ENCODE peak calls at places on chromosome 20, in eight cellular contexts. X is dorsolateral prefrontal cortex, H is PC-3, N is neuronal stem cell, K is NCI-H69, Q is HuH-7, T is type B pancreatic cell, Y is astrocyte of the hippocampus. B is an unnamed sample.

GRCh38 chr20:2817891-2818595 is 1.9 kb downstream of the TMEM239 start:
- DNase-seq in K (no peak), Q (no peak), X (no peak), H (no peak), T (peak; percentile 34), Y (no peak), N (no peak), B (no peak)

GRCh38 chr20:56358070-56358469 is 704 bp upstream of the FAM210B start:
- DNase-seq in N (no peak), Q (no peak), H (peak; percentile 89), K (peak; percentile 2), Y (no peak), X (no peak), T (no peak), B (no peak)

GRCh38 chr20:53655909-53656652 is 62.4 kb upstream of the ZNF217 start:
- DNase-seq in X (no peak), T (no peak), K (no peak), N (no peak), H (peak; percentile 49), Q (no peak), Y (peak; percentile 50), B (no peak)

GRCh38 chr20:41643504-41643938 is 25.3 kb upstream of the CHD6 start:
- DNase-seq in Q (peak; percentile 31), N (no peak), H (peak; percentile 51), K (peak; percentile 55), X (peak; percentile 61), Y (peak; percentile 86), T (no peak), B (no peak)

GRCh38 chr20:4951299-4951698 is 50.0 kb downstream of the SLC23A2 start:
- DNase-seq in N (no peak), T (no peak), Y (peak; percentile 93), H (peak; percentile 78), K (no peak), X (peak; percentile 71), Q (no peak), B (no peak)

GRCh38 chr20:53582574-53583351 is 10.9 kb downstream of the ZNF217 start:
- DNase-seq in X (no peak), T (peak; percentile 22), N (no peak), Q (peak; percentile 47), Y (peak; percentile 86), H (peak; percentile 98), K (no peak), B (no peak)

GRCh38 chr20:9241232-9241692 is 172.4 kb downstream of the PLCB4 start:
- DNase-seq in Y (peak; percentile 94), H (peak; percentile 88), Q (no peak), T (no peak), N (no peak), K (peak; percentile 57), X (no peak), B (no peak)

GRCh38 chr20:37846573-37846972 is 56.4 kb upstream of the VSTM2L start:
- DNase-seq in Q (no peak), T (no peak), N (peak; percentile 24), X (no peak), Y (no peak), H (no peak), K (peak; percentile 93), B (no peak)

GRCh38 chr20:5309971-5310370 is 6.8 kb downstream of the PROKR2 start:
- DNase-seq in Y (no peak), H (peak; percentile 9), N (no peak), X (no peak), T (no peak), K (no peak), Q (no peak), B (no peak)

GRCh38 chr20:21820688-21821087 is 115.2 kb downstream of the PAX1 start:
- DNase-seq in Q (no peak), Y (no peak), T (no peak), N (no peak), K (peak; percentile 43), X (no peak), H (no peak), B (no peak)

GRCh38 chr20:46174469-46175126 is 56.5 kb downstream of the CD40 start:
- DNase-seq in H (peak; percentile 54), Y (peak; percentile 80), N (peak; percentile 70), X (no peak), K (no peak), Q (peak; percentile 92), T (peak; percentile 79), B (peak; percentile 66)

GRCh38 chr20:45039470-45039811 is 61.5 kb downstream of the KCNS1 start:
- DNase-seq in X (no peak), T (no peak), Y (no peak), Q (no peak), N (no peak), H (no peak), K (no peak), B (no peak)

GRCh38 chr20:62605996-62606395 is 36.3 kb upstream of the SLCO4A1 start:
- DNase-seq in Y (no peak), X (no peak), N (no peak), H (no peak), T (no peak), K (no peak), Q (no peak), B (no peak)

GRCh38 chr20:63696628-63697356 is at the start of gene TNFRSF6B:
- DNase-seq in H (peak; percentile 20), Q (peak; percentile 18), X (no peak), K (no peak), Y (peak; percentile 41), N (no peak), T (no peak), B (no peak)

GRCh38 chr20:23136893-23137745 is 51.0 kb upstream of the CD93 start:
- DNase-seq in Y (no peak), H (no peak), T (no peak), K (no peak), X (no peak), N (no peak), Q (no peak), B (no peak)

GRCh38 chr20:59185809-59186208 is 22.2 kb downstream of the ZNF831 start:
- DNase-seq in Q (no peak), K (no peak), Y (no peak), X (no peak), N (peak; percentile 27), H (no peak), T (no peak), B (no peak)